ENCODE peak calls at places on chromosomes 2 and 18, in nine cellular contexts. U, C, G, S, F, D, E, K and Z are unnamed samples.

GRCh38 chr18:75638597-75639467 is 211.3 kb upstream of the SMIM21 start:
- DNase-seq in G (no peak), F (peak; percentile 90), D (no peak), U (peak; percentile 76), E (no peak), K (peak; percentile 21), S (no peak), C (no peak), Z (no peak)

GRCh38 chr2:20424300-20425290 is 22.3 kb upstream of the RHOB start:
- DNase-seq in F (no peak), S (peak; percentile 25), U (peak; percentile 76), K (no peak), C (peak; percentile 67), G (no peak), E (peak; percentile 46), D (peak; percentile 57), Z (no peak)

GRCh38 chr18:13589943-13590342 is 136.4 kb downstream of the FAM210A start:
- DNase-seq in S (no peak), E (no peak), F (no peak), U (no peak), K (no peak), D (no peak), C (no peak), G (no peak), Z (no peak)

GRCh38 chr2:163541920-163542319 is 193.9 kb downstream of the FIGN start:
- DNase-seq in S (no peak), U (no peak), F (no peak), E (no peak), K (no peak), G (no peak), C (no peak), D (no peak), Z (no peak)

GRCh38 chr2:215236131-215236530 is 75.7 kb upstream of the ATIC start:
- DNase-seq in E (no peak), G (peak; percentile 65), F (no peak), C (no peak), U (no peak), K (no peak), D (no peak), S (no peak), Z (no peak)

GRCh38 chr2:231942180-231942579 is 16.0 kb upstream of the NPPC start:
- DNase-seq in U (no peak), C (no peak), K (no peak), E (no peak), D (no peak), F (no peak), S (no peak), G (no peak), Z (no peak)

GRCh38 chr2:20456049-20456665 is 9.3 kb downstream of the RHOB start:
- DNase-seq in S (no peak), C (no peak), F (no peak), K (no peak), U (peak; percentile 60), D (no peak), G (no peak), E (peak; percentile 14), Z (no peak)

GRCh38 chr2:137185378-137186078 is 420.2 kb downstream of the THSD7B start:
- DNase-seq in S (no peak), D (no peak), U (no peak), K (no peak), F (no peak), G (no peak), C (no peak), E (no peak), Z (no peak)

GRCh38 chr2:63805412-63805811 is 36.3 kb upstream of the UGP2 start:
- DNase-seq in U (no peak), C (no peak), K (no peak), E (no peak), F (no peak), S (no peak), D (no peak), G (no peak), Z (no peak)

GRCh38 chr2:181553244-181553643 is 96.1 kb downstream of the ITGA4 start:
- DNase-seq in F (no peak), U (no peak), C (no peak), E (no peak), S (no peak), D (no peak), G (no peak), K (no peak), Z (no peak)

GRCh38 chr2:177639262-177639914 is 246.8 kb downstream of the AGPS start:
- DNase-seq in C (no peak), E (no peak), U (no peak), D (peak; percentile 24), K (no peak), F (no peak), G (no peak), S (no peak), Z (no peak)

GRCh38 chr2:61134141-61134540 is 27.8 kb upstream of the C2orf74 start:
- DNase-seq in G (peak; percentile 4), S (no peak), E (no peak), K (no peak), C (no peak), U (no peak), F (no peak), D (no peak), Z (no peak)

GRCh38 chr2:61138859-61139258 is 23.1 kb upstream of the C2orf74 start:
- DNase-seq in E (no peak), G (no peak), F (no peak), U (no peak), D (no peak), C (no peak), K (no peak), S (no peak), Z (no peak)

GRCh38 chr2:61141151-61141550 is 20.8 kb upstream of the C2orf74 start:
- DNase-seq in F (no peak), C (no peak), S (no peak), K (no peak), E (no peak), D (no peak), U (no peak), G (no peak), Z (no peak)

DNA sequence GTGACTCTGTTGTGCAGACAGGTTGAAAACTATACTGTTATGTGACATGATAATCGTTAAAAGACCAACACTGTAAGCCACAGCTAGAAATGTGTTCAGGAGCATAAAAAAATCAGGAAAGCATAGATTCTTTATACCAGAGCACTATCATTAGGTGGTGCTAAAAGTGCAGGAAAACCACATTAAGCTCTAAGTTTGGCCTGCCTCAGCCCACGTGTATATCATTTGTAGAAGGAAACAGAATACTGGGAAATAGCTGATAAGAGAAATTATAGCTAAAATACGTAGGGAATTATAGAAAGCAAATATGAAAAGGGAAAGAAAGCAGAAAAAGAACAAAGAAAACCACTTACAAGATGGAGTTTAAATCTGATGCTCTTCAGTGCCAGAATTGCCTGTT is 26.5 kb upstream of the C2orf74 start:
- DNase-seq in U (no peak), D (peak; percentile 43), G (peak; percentile 40), C (no peak), E (no peak), F (no peak), S (no peak), K (no peak), Z (peak; percentile 61)
- TF ChIP-seq EP300 in U (no peak), D (no peak), G (no peak), C (no peak), E (no peak), F (no peak), S (no peak), K (no peak), Z (no peak)

GRCh38 chr2:226701052-226701451 is 98.6 kb downstream of the IRS1 start:
- DNase-seq in K (no peak), S (no peak), D (no peak), E (no peak), U (no peak), G (no peak), F (peak; percentile 81), C (no peak), Z (no peak)
- TF ChIP-seq EP300 in K (no peak), S (no peak), D (no peak), E (no peak), U (no peak), G (no peak), F (no peak), C (no peak), Z (no peak)

DNA sequence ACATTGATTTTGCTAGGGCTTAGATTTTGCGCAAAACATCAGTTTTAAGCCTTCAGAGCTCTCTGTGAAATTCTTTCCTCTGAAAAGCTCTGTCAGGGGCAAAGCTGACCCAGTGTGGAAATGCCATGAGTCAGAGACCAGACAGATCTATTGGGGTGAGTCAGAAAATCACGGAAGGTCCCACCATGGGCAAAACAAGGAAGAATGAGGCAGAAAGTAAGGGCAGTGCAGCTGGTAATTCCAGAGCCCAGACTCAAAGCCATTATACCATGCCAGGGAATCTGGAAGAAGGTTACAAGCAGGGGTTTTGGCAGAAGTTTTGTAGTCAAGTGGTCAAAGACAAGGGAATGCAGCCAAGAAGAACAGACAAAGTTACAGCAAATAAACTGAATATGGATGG is 256.6 kb upstream of the CTAGE1 start:
- DNase-seq in U (no peak), K (no peak), C (no peak), F (no peak), D (no peak), G (no peak), S (no peak), E (no peak), Z (peak; percentile 70)
- TF ChIP-seq EP300 in U (no peak), K (no peak), C (no peak), F (no peak), D (peak; percentile 84), G (no peak), S (no peak), E (no peak), Z (peak; percentile 42)

GRCh38 chr2:119010336-119010735 is 68.3 kb downstream of the MARCO start:
- DNase-seq in K (no peak), F (no peak), E (no peak), G (no peak), C (no peak), S (no peak), U (no peak), D (no peak), Z (no peak)

GRCh38 chr2:119011910-119012209 is 69.9 kb downstream of the MARCO start:
- DNase-seq in E (no peak), K (no peak), F (no peak), D (no peak), C (no peak), G (no peak), S (no peak), U (no peak), Z (no peak)

GRCh38 chr2:119009110-119009509 is 67.1 kb downstream of the MARCO start:
- DNase-seq in G (no peak), C (no peak), E (no peak), K (no peak), F (no peak), S (no peak), U (no peak), D (no peak), Z (no peak)

GRCh38 chr2:119012345-119013301 is 70.6 kb downstream of the MARCO start:
- DNase-seq in G (no peak), E (no peak), U (no peak), C (no peak), F (no peak), D (no peak), K (no peak), S (no peak), Z (no peak)

GRCh38 chr2:119011162-119011909 is 69.3 kb downstream of the MARCO start:
- DNase-seq in E (peak; percentile 49), G (peak; percentile 33), U (no peak), S (peak; percentile 49), F (no peak), D (peak; percentile 92), K (peak; percentile 21), C (peak; percentile 39), Z (peak; percentile 49)
- TF ChIP-seq EP300 in E (no peak), G (no peak), U (no peak), S (no peak), F (no peak), D (no peak), K (no peak), C (no peak), Z (no peak)